ENCODE peak calls at places on chromosomes 1 and 21, in seven cellular contexts. One of them, this sample, is unnamed.

GRCh38 chr1:109721046-109721445 is 9.0 kb downstream of the GSTM5 start:
- DNase-seq in GM06990: no peak
- DNase-seq in brain microvascular endothelial cell: no peak
- DNase-seq in cardiac fibroblast: peak
- DNase-seq in HFF-Myc: no peak
- DNase-seq in endodermal cell: no peak
- DNase-seq in upper lobe of right lung: no peak
- DNase-seq in this sample: no peak

GRCh38 chr1:101250656-101251272 is 13.9 kb downstream of the S1PR1 start:
- DNase-seq in GM06990: no peak
- DNase-seq in brain microvascular endothelial cell: no peak
- DNase-seq in cardiac fibroblast: peak
- DNase-seq in HFF-Myc: no peak
- DNase-seq in endodermal cell: no peak
- DNase-seq in upper lobe of right lung: no peak
- DNase-seq in this sample: no peak

GRCh38 chr1:180951186-180951745 is 38.6 kb downstream of the KIAA1614 start:
- DNase-seq in GM06990: no peak
- DNase-seq in brain microvascular endothelial cell: no peak
- DNase-seq in cardiac fibroblast: no peak
- DNase-seq in HFF-Myc: no peak
- DNase-seq in endodermal cell: no peak
- DNase-seq in upper lobe of right lung: peak
- DNase-seq in this sample: no peak

GRCh38 chr21:42515708-42516502 is 2.3 kb downstream of the SLC37A1 start:
- DNase-seq in GM06990: no peak
- DNase-seq in brain microvascular endothelial cell: no peak
- DNase-seq in cardiac fibroblast: no peak
- DNase-seq in HFF-Myc: no peak
- DNase-seq in endodermal cell: no peak
- DNase-seq in upper lobe of right lung: peak
- DNase-seq in this sample: no peak

GRCh38 chr1:8712413-8713229 is 104.8 kb downstream of the RERE start:
- DNase-seq in GM06990: no peak
- DNase-seq in brain microvascular endothelial cell: peak
- DNase-seq in cardiac fibroblast: peak
- DNase-seq in HFF-Myc: peak
- DNase-seq in endodermal cell: no peak
- DNase-seq in upper lobe of right lung: no peak
- DNase-seq in this sample: no peak

GRCh38 chr21:18070392-18070791 is 174.2 kb upstream of the CHODL start:
- DNase-seq in GM06990: no peak
- DNase-seq in brain microvascular endothelial cell: no peak
- DNase-seq in cardiac fibroblast: no peak
- DNase-seq in HFF-Myc: no peak
- DNase-seq in endodermal cell: no peak
- DNase-seq in upper lobe of right lung: no peak
- DNase-seq in this sample: no peak

GRCh38 chr1:169115891-169116585 is 9.5 kb downstream of the ATP1B1 start:
- DNase-seq in GM06990: peak
- DNase-seq in brain microvascular endothelial cell: peak
- DNase-seq in cardiac fibroblast: no peak
- DNase-seq in HFF-Myc: no peak
- DNase-seq in endodermal cell: no peak
- DNase-seq in upper lobe of right lung: peak
- DNase-seq in this sample: peak

GRCh38 chr1:211959680-211960079 is 75.7 kb downstream of the INTS7 start:
- DNase-seq in GM06990: no peak
- DNase-seq in brain microvascular endothelial cell: no peak
- DNase-seq in cardiac fibroblast: no peak
- DNase-seq in HFF-Myc: no peak
- DNase-seq in endodermal cell: no peak
- DNase-seq in upper lobe of right lung: no peak
- DNase-seq in this sample: no peak

GRCh38 chr1:26138974-26139558 is 19.8 kb upstream of the FAM110D start:
- DNase-seq in GM06990: no peak
- DNase-seq in brain microvascular endothelial cell: no peak
- DNase-seq in cardiac fibroblast: no peak
- DNase-seq in HFF-Myc: no peak
- DNase-seq in endodermal cell: no peak
- DNase-seq in upper lobe of right lung: no peak
- DNase-seq in this sample: no peak

GRCh38 chr1:94282143-94282711 is 44.8 kb upstream of the ARHGAP29 start:
- DNase-seq in GM06990: no peak
- DNase-seq in brain microvascular endothelial cell: no peak
- DNase-seq in cardiac fibroblast: no peak
- DNase-seq in HFF-Myc: no peak
- DNase-seq in endodermal cell: no peak
- DNase-seq in upper lobe of right lung: no peak
- DNase-seq in this sample: no peak

GRCh38 chr1:196308171-196308570 is 300.1 kb downstream of the KCNT2 start:
- DNase-seq in GM06990: no peak
- DNase-seq in brain microvascular endothelial cell: no peak
- DNase-seq in cardiac fibroblast: no peak
- DNase-seq in HFF-Myc: no peak
- DNase-seq in endodermal cell: no peak
- DNase-seq in upper lobe of right lung: no peak
- DNase-seq in this sample: no peak

GRCh38 chr1:6891781-6892579 is 106.7 kb downstream of the CAMTA1 start:
- DNase-seq in GM06990: no peak
- DNase-seq in brain microvascular endothelial cell: peak
- DNase-seq in cardiac fibroblast: no peak
- DNase-seq in HFF-Myc: no peak
- DNase-seq in endodermal cell: no peak
- DNase-seq in upper lobe of right lung: no peak
- DNase-seq in this sample: no peak

GRCh38 chr1:55064071-55064581 is 24.8 kb downstream of the PCSK9 start:
- DNase-seq in GM06990: no peak
- DNase-seq in brain microvascular endothelial cell: no peak
- DNase-seq in cardiac fibroblast: peak
- DNase-seq in HFF-Myc: no peak
- DNase-seq in endodermal cell: peak
- DNase-seq in upper lobe of right lung: peak
- DNase-seq in this sample: no peak

GRCh38 chr1:165877940-165878556 is 50.6 kb downstream of the UCK2 start:
- DNase-seq in GM06990: peak
- DNase-seq in brain microvascular endothelial cell: no peak
- DNase-seq in cardiac fibroblast: no peak
- DNase-seq in HFF-Myc: no peak
- DNase-seq in endodermal cell: no peak
- DNase-seq in upper lobe of right lung: no peak
- DNase-seq in this sample: no peak

GRCh38 chr1:38873027-38873969 is at the start of gene MYCBP:
- DNase-seq in GM06990: peak
- DNase-seq in brain microvascular endothelial cell: peak
- DNase-seq in cardiac fibroblast: peak
- DNase-seq in HFF-Myc: peak
- DNase-seq in endodermal cell: peak
- DNase-seq in upper lobe of right lung: peak
- DNase-seq in this sample: peak
- TF ChIP-seq CTCF in GM06990: no peak
- TF ChIP-seq CTCF in brain microvascular endothelial cell: peak
- TF ChIP-seq CTCF in cardiac fibroblast: peak
- TF ChIP-seq CTCF in HFF-Myc: no peak
- TF ChIP-seq CTCF in endodermal cell: peak
- TF ChIP-seq CTCF in upper lobe of right lung: peak
- TF ChIP-seq CTCF in this sample: no peak

GRCh38 chr1:224721000-224721399 is 104.9 kb downstream of the CNIH3 start:
- DNase-seq in GM06990: no peak
- DNase-seq in brain microvascular endothelial cell: no peak
- DNase-seq in cardiac fibroblast: no peak
- DNase-seq in HFF-Myc: no peak
- DNase-seq in endodermal cell: no peak
- DNase-seq in upper lobe of right lung: no peak
- DNase-seq in this sample: no peak
- H3K4me3 ChIP-seq in GM06990: no peak
- H3K4me3 ChIP-seq in brain microvascular endothelial cell: no peak
- H3K4me3 ChIP-seq in cardiac fibroblast: no peak
- H3K4me3 ChIP-seq in HFF-Myc: no peak
- H3K4me3 ChIP-seq in endodermal cell: no peak
- H3K4me3 ChIP-seq in upper lobe of right lung: no peak
- H3K4me3 ChIP-seq in this sample: no peak

DNA sequence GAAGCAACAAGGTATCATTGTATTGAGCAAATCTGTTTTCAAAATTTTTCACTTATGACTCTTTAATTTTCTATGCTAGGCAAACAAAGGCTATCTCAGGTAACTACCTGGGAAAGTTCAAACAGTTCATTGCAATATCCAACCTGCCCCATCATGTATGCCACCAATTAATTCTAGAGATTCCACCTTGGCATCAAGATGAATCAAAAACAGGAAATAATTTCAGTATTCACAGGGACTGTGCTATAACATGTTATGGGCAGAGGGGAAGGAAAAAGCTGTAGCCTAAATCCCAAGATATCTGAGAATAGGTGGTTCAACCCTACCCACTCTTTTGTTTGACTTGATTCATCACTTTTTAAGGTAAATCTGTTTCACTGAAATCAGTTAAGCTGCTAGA is 67.5 kb upstream of the SH3GLB1 start:
- DNase-seq in GM06990: no peak
- DNase-seq in brain microvascular endothelial cell: no peak
- DNase-seq in cardiac fibroblast: no peak
- DNase-seq in HFF-Myc: no peak
- DNase-seq in endodermal cell: no peak
- DNase-seq in upper lobe of right lung: no peak
- DNase-seq in this sample: no peak
- TF ChIP-seq CTCF in GM06990: no peak
- TF ChIP-seq CTCF in brain microvascular endothelial cell: no peak
- TF ChIP-seq CTCF in cardiac fibroblast: no peak
- TF ChIP-seq CTCF in HFF-Myc: no peak
- TF ChIP-seq CTCF in endodermal cell: no peak
- TF ChIP-seq CTCF in upper lobe of right lung: no peak
- TF ChIP-seq CTCF in this sample: no peak

DNA sequence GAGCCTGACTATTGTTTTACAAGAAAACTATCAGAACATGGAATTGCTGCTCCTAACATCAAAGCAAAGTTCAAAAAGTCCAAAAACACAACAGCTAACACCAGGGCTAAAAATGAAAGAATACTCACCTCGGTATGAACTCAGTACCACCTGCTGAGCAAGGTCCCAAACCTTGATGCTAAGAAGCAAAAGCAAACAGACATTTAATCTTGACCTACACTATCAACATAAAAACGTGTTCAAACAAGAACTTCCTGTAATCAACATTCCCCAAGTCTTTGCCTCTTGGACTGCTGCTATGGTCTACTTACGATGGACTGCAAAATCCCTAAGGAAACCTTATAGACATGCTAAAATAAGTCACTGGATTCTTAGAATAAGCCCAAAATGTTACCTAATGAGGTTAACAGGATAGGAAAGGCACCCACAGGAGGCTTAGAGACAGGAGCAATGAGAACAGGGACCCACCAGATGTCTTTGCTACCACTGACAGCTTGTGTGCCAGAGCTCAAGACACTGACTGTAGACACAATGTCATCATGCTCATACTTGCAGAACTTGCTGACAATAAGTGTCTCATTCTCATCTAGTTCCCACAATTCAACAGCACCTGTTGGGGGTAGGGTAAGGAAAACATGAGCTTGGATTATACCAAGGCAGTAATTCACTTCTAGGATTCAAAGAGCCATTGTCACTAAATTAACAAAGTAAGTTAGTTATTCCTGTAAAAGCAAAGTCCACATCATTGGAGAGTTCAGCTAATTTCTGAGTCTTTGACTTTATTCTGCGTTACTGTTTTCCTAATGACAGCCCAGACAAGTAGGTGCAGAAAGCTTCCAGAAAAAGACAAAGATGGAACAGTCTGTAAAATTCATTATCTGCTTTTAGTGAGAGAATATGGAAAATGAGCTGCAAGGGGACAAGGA is 1.8 kb downstream of the WDR77 start:
- DNase-seq in GM06990: no peak
- DNase-seq in brain microvascular endothelial cell: no peak
- DNase-seq in cardiac fibroblast: no peak
- DNase-seq in HFF-Myc: no peak
- DNase-seq in endodermal cell: no peak
- DNase-seq in upper lobe of right lung: no peak
- DNase-seq in this sample: no peak
- H3K4me3 ChIP-seq in GM06990: peak
- H3K4me3 ChIP-seq in brain microvascular endothelial cell: no peak
- H3K4me3 ChIP-seq in cardiac fibroblast: no peak
- H3K4me3 ChIP-seq in HFF-Myc: peak
- H3K4me3 ChIP-seq in endodermal cell: peak
- H3K4me3 ChIP-seq in upper lobe of right lung: no peak
- H3K4me3 ChIP-seq in this sample: peak

DNA sequence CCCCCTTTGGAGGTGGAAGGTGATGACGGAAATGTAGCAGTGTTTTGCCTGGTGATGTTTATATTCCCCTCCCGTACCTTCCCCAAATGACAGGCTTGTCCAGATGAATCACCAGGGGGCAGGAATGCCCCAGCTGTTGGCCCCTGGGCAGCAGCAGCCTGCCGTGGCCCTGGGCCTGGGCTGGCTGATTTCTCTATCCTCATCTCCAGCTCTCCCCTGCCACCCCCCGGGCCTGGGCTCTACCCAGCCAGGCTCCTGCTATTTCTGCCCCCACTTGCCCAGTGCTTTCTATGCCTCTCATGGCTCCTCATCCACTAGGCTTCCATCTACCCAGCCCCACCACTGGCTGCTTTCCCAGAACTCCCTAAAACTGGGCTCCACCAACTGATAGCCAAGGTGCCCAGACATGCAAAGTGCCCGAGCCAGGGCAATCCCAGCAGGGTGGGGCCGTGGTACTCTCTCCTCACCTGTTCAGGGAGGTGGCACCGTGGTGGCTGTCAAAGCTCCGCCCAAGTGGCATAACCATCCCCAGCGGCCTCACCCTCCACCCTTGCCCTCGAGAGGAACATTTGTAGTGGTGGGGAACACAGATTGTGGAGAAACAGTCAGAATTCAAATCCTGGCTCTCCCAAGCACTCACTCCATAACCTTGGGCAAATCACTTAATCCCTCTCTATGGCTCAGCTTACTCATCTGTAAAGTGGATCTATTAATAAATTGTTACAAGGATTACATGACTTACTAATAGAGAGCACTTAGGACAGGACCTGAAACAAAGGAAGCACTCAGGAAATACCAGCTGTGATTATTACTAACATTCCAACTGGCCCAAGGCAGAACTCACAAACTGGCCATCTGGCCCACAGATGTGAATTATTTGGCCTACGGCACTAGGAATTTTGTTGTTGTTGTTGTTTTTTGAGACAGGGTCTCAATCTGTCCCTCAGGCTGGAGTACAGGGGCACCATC is 12.8 kb upstream of the ECE1 start:
- DNase-seq in GM06990: no peak
- DNase-seq in brain microvascular endothelial cell: no peak
- DNase-seq in cardiac fibroblast: peak
- DNase-seq in HFF-Myc: peak
- DNase-seq in endodermal cell: peak
- DNase-seq in upper lobe of right lung: no peak
- DNase-seq in this sample: no peak
- TF ChIP-seq CTCF in GM06990: no peak
- TF ChIP-seq CTCF in brain microvascular endothelial cell: peak
- TF ChIP-seq CTCF in cardiac fibroblast: peak
- TF ChIP-seq CTCF in HFF-Myc: no peak
- TF ChIP-seq CTCF in endodermal cell: peak
- TF ChIP-seq CTCF in upper lobe of right lung: no peak
- TF ChIP-seq CTCF in this sample: peak

This sample was measured in RWPE2.